ENCODE peak calls at places on chromosomes 4 and X, in five cellular contexts. One of them, this sample, is unnamed.

GRCh38 chrX:40156472-40157227 is 58.9 kb upstream of the BCOR start:
- DNase-seq in foreskin fibroblast: no peak
- DNase-seq in hepatocyte: no peak
- DNase-seq in mucosa of descending colon: no peak
- DNase-seq in transverse colon: no peak
- DNase-seq in this sample: no peak

GRCh38 chr4:141140271-141141205 is 7.3 kb upstream of the RNF150 start:
- DNase-seq in transverse colon: no peak
- DNase-seq in hepatocyte: no peak
- DNase-seq in mucosa of descending colon: no peak
- DNase-seq in foreskin fibroblast: no peak
- DNase-seq in this sample: no peak

GRCh38 chr4:52823478-52824092 is 38.5 kb upstream of the RASL11B start:
- DNase-seq in hepatocyte: no peak
- DNase-seq in foreskin fibroblast: no peak
- DNase-seq in transverse colon: no peak
- DNase-seq in mucosa of descending colon: no peak
- DNase-seq in this sample: no peak

GRCh38 chr4:6782846-6783110 is 251 bp downstream of the KIAA0232 start:
- DNase-seq in foreskin fibroblast: no peak
- DNase-seq in mucosa of descending colon: no peak
- DNase-seq in hepatocyte: no peak
- DNase-seq in transverse colon: no peak
- DNase-seq in this sample: no peak

GRCh38 chr4:20354120-20354519 is 102.4 kb downstream of the SLIT2 start:
- DNase-seq in foreskin fibroblast: no peak
- DNase-seq in mucosa of descending colon: no peak
- DNase-seq in hepatocyte: no peak
- DNase-seq in transverse colon: no peak
- DNase-seq in this sample: peak; percentile 22

GRCh38 chr4:17636696-17637351 is 22.4 kb downstream of the MED28 start:
- DNase-seq in transverse colon: peak; percentile 77
- DNase-seq in hepatocyte: peak; percentile 86
- DNase-seq in foreskin fibroblast: peak; percentile 90
- DNase-seq in mucosa of descending colon: peak; percentile 87
- DNase-seq in this sample: peak; percentile 48

GRCh38 chrX:314049-314448 is 4.5 kb downstream of the GTPBP6 start:
- DNase-seq in transverse colon: no peak
- DNase-seq in foreskin fibroblast: no peak
- DNase-seq in mucosa of descending colon: no peak
- DNase-seq in hepatocyte: no peak
- DNase-seq in this sample: no peak

GRCh38 chr4:152534541-152535231 is 1.2 kb downstream of the FBXW7 start:
- DNase-seq in transverse colon: peak; percentile 61
- DNase-seq in hepatocyte: peak; percentile 57
- DNase-seq in foreskin fibroblast: peak; percentile 56
- DNase-seq in mucosa of descending colon: peak; percentile 53
- DNase-seq in this sample: no peak

GRCh38 chrX:45771114-45771513 is 570.4 kb upstream of the DIPK2B start:
- DNase-seq in mucosa of descending colon: peak; percentile 60
- DNase-seq in foreskin fibroblast: peak; percentile 94
- DNase-seq in transverse colon: peak; percentile 72
- DNase-seq in hepatocyte: peak; percentile 68
- DNase-seq in this sample: peak; percentile 62

GRCh38 chr4:42656986-42657792 is at the start of gene ATP8A1:
- DNase-seq in transverse colon: peak; percentile 96
- DNase-seq in foreskin fibroblast: peak; percentile 93
- DNase-seq in hepatocyte: peak; percentile 97
- DNase-seq in mucosa of descending colon: peak; percentile 94
- DNase-seq in this sample: peak; percentile 45

GRCh38 chr4:100948911-100949310 is 398.4 kb downstream of the PPP3CA start:
- DNase-seq in mucosa of descending colon: no peak
- DNase-seq in foreskin fibroblast: no peak
- DNase-seq in transverse colon: no peak
- DNase-seq in hepatocyte: no peak
- DNase-seq in this sample: no peak

GRCh38 chrX:96994088-96994487 is 110.4 kb downstream of the RPA4 start:
- DNase-seq in foreskin fibroblast: no peak
- DNase-seq in transverse colon: no peak
- DNase-seq in mucosa of descending colon: no peak
- DNase-seq in hepatocyte: no peak
- DNase-seq in this sample: no peak

GRCh38 chr4:5752803-5753184 is 41.8 kb downstream of the EVC start:
- DNase-seq in hepatocyte: no peak
- DNase-seq in mucosa of descending colon: no peak
- DNase-seq in foreskin fibroblast: peak; percentile 42
- DNase-seq in transverse colon: no peak
- DNase-seq in this sample: no peak

GRCh38 chr4:118772149-118773081 is 63.5 kb downstream of the SEC24D start:
- DNase-seq in hepatocyte: peak; percentile 51
- DNase-seq in foreskin fibroblast: peak; percentile 70
- DNase-seq in transverse colon: no peak
- DNase-seq in mucosa of descending colon: no peak
- DNase-seq in this sample: no peak

GRCh38 chrX:3516051-3516541 is 169.6 kb upstream of the MXRA5 start:
- DNase-seq in transverse colon: no peak
- DNase-seq in foreskin fibroblast: peak; percentile 53
- DNase-seq in mucosa of descending colon: no peak
- DNase-seq in hepatocyte: no peak
- DNase-seq in this sample: no peak

GRCh38 chr4:39205000-39205399 is 22.7 kb downstream of the WDR19 start:
- DNase-seq in foreskin fibroblast: no peak
- DNase-seq in mucosa of descending colon: no peak
- DNase-seq in transverse colon: no peak
- DNase-seq in hepatocyte: no peak
- DNase-seq in this sample: no peak

GRCh38 chr4:80043534-80043933 is 29.5 kb downstream of the ANTXR2 start:
- DNase-seq in foreskin fibroblast: no peak
- DNase-seq in hepatocyte: no peak
- DNase-seq in mucosa of descending colon: no peak
- DNase-seq in transverse colon: no peak
- DNase-seq in this sample: no peak

GRCh38 chrX:8404958-8405357 is 59.7 kb upstream of the VCX3B start:
- DNase-seq in hepatocyte: no peak
- DNase-seq in transverse colon: no peak
- DNase-seq in mucosa of descending colon: no peak
- DNase-seq in foreskin fibroblast: no peak
- DNase-seq in this sample: no peak

GRCh38 chrX:2928127-2928582 is 984 bp downstream of the ARSD start:
- DNase-seq in transverse colon: peak; percentile 53
- DNase-seq in foreskin fibroblast: no peak
- DNase-seq in hepatocyte: no peak
- DNase-seq in mucosa of descending colon: peak; percentile 40
- DNase-seq in this sample: peak; percentile 31

GRCh38 chr4:184261246-184261645 is 43.6 kb upstream of the ENPP6 start:
- DNase-seq in transverse colon: no peak
- DNase-seq in foreskin fibroblast: no peak
- DNase-seq in hepatocyte: no peak
- DNase-seq in mucosa of descending colon: no peak
- DNase-seq in this sample: no peak

GRCh38 chr4:122968227-122968812 is 45.9 kb upstream of the NUDT6 start:
- DNase-seq in foreskin fibroblast: peak; percentile 48
- DNase-seq in mucosa of descending colon: no peak
- DNase-seq in hepatocyte: no peak
- DNase-seq in transverse colon: no peak
- DNase-seq in this sample: no peak

GRCh38 chr4:2083116-2083825 is 24.1 kb downstream of the NAT8L start:
- DNase-seq in foreskin fibroblast: no peak
- DNase-seq in hepatocyte: no peak
- DNase-seq in transverse colon: peak; percentile 2
- DNase-seq in mucosa of descending colon: no peak
- DNase-seq in this sample: no peak

GRCh38 chr4:23897564-23898109 is 7.8 kb upstream of the PPARGC1A start:
- DNase-seq in foreskin fibroblast: no peak
- DNase-seq in mucosa of descending colon: no peak
- DNase-seq in transverse colon: no peak
- DNase-seq in hepatocyte: no peak
- DNase-seq in this sample: no peak

GRCh38 chrX:132022863-132023116 is 312 bp upstream of the STK26 start:
- DNase-seq in mucosa of descending colon: no peak
- DNase-seq in foreskin fibroblast: no peak
- DNase-seq in transverse colon: no peak
- DNase-seq in hepatocyte: no peak
- DNase-seq in this sample: no peak

GRCh38 chrX:20968996-20969395 is 405.2 kb upstream of the CNKSR2 start:
- DNase-seq in hepatocyte: no peak
- DNase-seq in transverse colon: no peak
- DNase-seq in foreskin fibroblast: no peak
- DNase-seq in mucosa of descending colon: no peak
- DNase-seq in this sample: no peak

GRCh38 chr4:178339769-178340168 is 897.5 kb upstream of the AGA start:
- DNase-seq in transverse colon: no peak
- DNase-seq in mucosa of descending colon: no peak
- DNase-seq in hepatocyte: no peak
- DNase-seq in foreskin fibroblast: no peak
- DNase-seq in this sample: no peak

DNA sequence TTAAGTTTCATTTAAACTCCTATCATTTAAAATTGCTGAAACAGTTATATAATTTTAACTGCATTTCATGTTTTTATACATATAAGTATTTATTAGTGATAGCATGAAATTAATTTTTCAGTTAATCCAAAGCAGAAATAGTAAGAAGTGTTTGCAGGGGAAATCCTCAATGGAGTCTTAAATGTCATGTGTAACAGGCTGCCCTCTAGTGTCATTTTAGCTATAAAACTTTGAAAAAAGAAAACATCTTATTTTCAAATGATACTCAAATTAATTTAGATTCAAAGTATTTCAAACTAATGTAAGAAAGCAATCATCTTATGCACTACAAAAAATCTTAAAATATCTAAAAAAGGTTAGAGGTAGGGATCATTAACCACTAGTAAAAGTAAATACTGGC is 27.1 kb downstream of the TAPT1 start:
- DNase-seq in mucosa of descending colon: no peak
- DNase-seq in transverse colon: no peak
- DNase-seq in foreskin fibroblast: peak; percentile 39
- DNase-seq in hepatocyte: peak; percentile 40
- DNase-seq in this sample: peak; percentile 23
- TF ChIP-seq CTCF in mucosa of descending colon: no peak
- TF ChIP-seq CTCF in transverse colon: no peak
- TF ChIP-seq CTCF in foreskin fibroblast: peak; percentile 24
- TF ChIP-seq CTCF in hepatocyte: peak; percentile 60
- TF ChIP-seq CTCF in this sample: peak; percentile 37

GRCh38 chrX:155028192-155028591 is 1.5 kb downstream of the FUNDC2 start:
- DNase-seq in mucosa of descending colon: no peak
- DNase-seq in foreskin fibroblast: no peak
- DNase-seq in transverse colon: no peak
- DNase-seq in hepatocyte: no peak
- DNase-seq in this sample: no peak
- H3K4me3 ChIP-seq in mucosa of descending colon: no peak overlapping the region
- H3K4me3 ChIP-seq in foreskin fibroblast: peak overlapping the region; percentile 78
- H3K4me3 ChIP-seq in transverse colon: no peak overlapping the region
- H3K4me3 ChIP-seq in hepatocyte: peak overlapping the region; percentile 48
- H3K4me3 ChIP-seq in this sample: peak overlapping the region; percentile 69

GRCh38 chr4:102827674-102828496 is 534 bp upstream of the UBE2D3 start:
- DNase-seq in mucosa of descending colon: peak; percentile 99
- DNase-seq in transverse colon: peak; percentile 99
- DNase-seq in hepatocyte: peak; percentile 100
- DNase-seq in foreskin fibroblast: peak; percentile 100
- DNase-seq in this sample: peak; percentile 100
- TF ChIP-seq CTCF in mucosa of descending colon: no peak
- TF ChIP-seq CTCF in transverse colon: no peak
- TF ChIP-seq CTCF in hepatocyte: no peak
- TF ChIP-seq CTCF in foreskin fibroblast: no peak
- TF ChIP-seq CTCF in this sample: no peak

DNA sequence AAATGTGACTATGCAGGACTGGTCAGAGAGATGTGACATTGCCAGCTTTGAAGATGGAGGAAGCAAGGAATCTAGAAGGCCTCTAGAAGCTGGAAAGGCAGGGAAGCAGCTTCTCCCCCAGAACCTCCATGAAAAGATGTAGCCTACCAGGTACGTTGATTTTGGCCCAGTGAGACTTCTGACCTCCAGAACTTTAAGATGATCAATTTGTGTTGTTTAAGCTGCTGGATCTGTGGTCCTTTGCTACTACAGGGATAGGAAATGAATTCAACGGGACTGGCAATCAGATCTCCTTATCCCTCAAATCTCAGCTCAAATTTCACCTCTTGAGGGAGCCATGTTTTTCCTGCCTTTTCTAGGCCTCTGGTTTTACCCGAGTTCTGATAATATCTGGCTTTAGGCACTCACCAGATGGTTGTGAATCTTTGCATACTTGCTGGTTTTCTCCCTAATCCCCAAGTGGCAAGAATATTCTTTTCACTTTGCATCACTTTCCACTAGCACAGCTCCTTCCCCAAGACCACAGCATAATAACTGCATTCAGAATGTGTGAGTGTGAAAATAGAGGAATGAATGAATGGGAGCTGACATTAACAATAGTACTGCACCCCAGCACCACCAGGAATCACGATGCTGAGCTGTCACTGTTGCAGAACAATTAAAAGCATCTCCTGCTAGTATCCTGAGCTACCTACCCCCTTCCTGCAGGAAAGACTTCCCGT is 25.5 kb upstream of the TMSB4X start:
- DNase-seq in hepatocyte: no peak
- DNase-seq in foreskin fibroblast: peak; percentile 44
- DNase-seq in mucosa of descending colon: no peak
- DNase-seq in transverse colon: no peak
- DNase-seq in this sample: no peak
- H3K4me3 ChIP-seq in hepatocyte: no peak overlapping the region
- H3K4me3 ChIP-seq in foreskin fibroblast: peak overlapping the region; percentile 3
- H3K4me3 ChIP-seq in mucosa of descending colon: no peak overlapping the region
- H3K4me3 ChIP-seq in transverse colon: no peak overlapping the region
- H3K4me3 ChIP-seq in this sample: no peak overlapping the region

GRCh38 chr4:93373893-93374860 is 454.4 kb upstream of the ATOH1 start:
- DNase-seq in mucosa of descending colon: no peak
- DNase-seq in transverse colon: no peak
- DNase-seq in foreskin fibroblast: peak; percentile 4
- DNase-seq in hepatocyte: no peak
- DNase-seq in this sample: no peak

GRCh38 chr4:93370256-93370655 is 458.3 kb upstream of the ATOH1 start:
- DNase-seq in foreskin fibroblast: no peak
- DNase-seq in transverse colon: no peak
- DNase-seq in mucosa of descending colon: no peak
- DNase-seq in hepatocyte: no peak
- DNase-seq in this sample: no peak

GRCh38 chr4:93368968-93369367 is 459.6 kb upstream of the ATOH1 start:
- DNase-seq in mucosa of descending colon: no peak
- DNase-seq in transverse colon: no peak
- DNase-seq in hepatocyte: no peak
- DNase-seq in foreskin fibroblast: no peak
- DNase-seq in this sample: no peak
- TF ChIP-seq CTCF in mucosa of descending colon: no peak
- TF ChIP-seq CTCF in transverse colon: no peak
- TF ChIP-seq CTCF in hepatocyte: no peak
- TF ChIP-seq CTCF in foreskin fibroblast: no peak
- TF ChIP-seq CTCF in this sample: no peak